ENCODE peak calls at places on chromosomes 16 and 17, in four cellular contexts. One of them, this sample, is unnamed.

GRCh38 chr16:29898786-29899515 is 399 bp downstream of the SEZ6L2 start:
- DNase-seq in left ventricle myocardium inferior: no peak
- DNase-seq in thoracic aorta: no peak
- DNase-seq in mammary epithelial cell: no peak
- DNase-seq in this sample: no peak

GRCh38 chr16:17222756-17223411 is 247.9 kb downstream of the XYLT1 start:
- DNase-seq in left ventricle myocardium inferior: no peak
- DNase-seq in thoracic aorta: no peak
- DNase-seq in mammary epithelial cell: no peak
- DNase-seq in this sample: no peak

GRCh38 chr16:85209526-85210121 is 97.4 kb upstream of the CIBAR2 start:
- DNase-seq in left ventricle myocardium inferior: peak
- DNase-seq in thoracic aorta: no peak
- DNase-seq in mammary epithelial cell: no peak
- DNase-seq in this sample: no peak

GRCh38 chr17:65918921-65919546 is 272.9 kb downstream of the CEP112 start:
- DNase-seq in mammary epithelial cell: no peak
- DNase-seq in left ventricle myocardium inferior: no peak
- DNase-seq in thoracic aorta: no peak
- DNase-seq in this sample: no peak

GRCh38 chr17:7041607-7042506 is 2.0 kb downstream of the SLC16A11 start:
- DNase-seq in left ventricle myocardium inferior: no peak
- DNase-seq in thoracic aorta: no peak
- DNase-seq in mammary epithelial cell: no peak
- DNase-seq in this sample: no peak

GRCh38 chr16:75198135-75198600 is 8.8 kb downstream of the CTRB2 start:
- DNase-seq in left ventricle myocardium inferior: no peak
- DNase-seq in thoracic aorta: no peak
- DNase-seq in mammary epithelial cell: no peak
- DNase-seq in this sample: peak

GRCh38 chr16:89721644-89722391 is 481 bp downstream of the ZNF276 start:
- DNase-seq in left ventricle myocardium inferior: peak
- DNase-seq in mammary epithelial cell: peak
- DNase-seq in thoracic aorta: no peak
- DNase-seq in this sample: no peak

GRCh38 chr17:39671651-39672521 is 3.6 kb downstream of the PNMT start:
- DNase-seq in mammary epithelial cell: peak
- DNase-seq in thoracic aorta: no peak
- DNase-seq in left ventricle myocardium inferior: peak
- DNase-seq in this sample: no peak

GRCh38 chr17:12348476-12348875 is 317.2 kb upstream of the MYOCD start:
- DNase-seq in thoracic aorta: no peak
- DNase-seq in left ventricle myocardium inferior: no peak
- DNase-seq in mammary epithelial cell: no peak
- DNase-seq in this sample: no peak

GRCh38 chr16:77376358-77376757 is 58.5 kb downstream of the ADAMTS18 start:
- DNase-seq in left ventricle myocardium inferior: no peak
- DNase-seq in thoracic aorta: no peak
- DNase-seq in mammary epithelial cell: no peak
- DNase-seq in this sample: no peak

GRCh38 chr17:19298561-19299213 is 61.5 kb downstream of the EPN2 start:
- DNase-seq in mammary epithelial cell: no peak
- DNase-seq in thoracic aorta: no peak
- DNase-seq in left ventricle myocardium inferior: no peak
- DNase-seq in this sample: no peak
- H3K27ac ChIP-seq in mammary epithelial cell: no peak
- H3K27ac ChIP-seq in thoracic aorta: no peak
- H3K27ac ChIP-seq in left ventricle myocardium inferior: peak
- H3K27ac ChIP-seq in this sample: no peak

DNA sequence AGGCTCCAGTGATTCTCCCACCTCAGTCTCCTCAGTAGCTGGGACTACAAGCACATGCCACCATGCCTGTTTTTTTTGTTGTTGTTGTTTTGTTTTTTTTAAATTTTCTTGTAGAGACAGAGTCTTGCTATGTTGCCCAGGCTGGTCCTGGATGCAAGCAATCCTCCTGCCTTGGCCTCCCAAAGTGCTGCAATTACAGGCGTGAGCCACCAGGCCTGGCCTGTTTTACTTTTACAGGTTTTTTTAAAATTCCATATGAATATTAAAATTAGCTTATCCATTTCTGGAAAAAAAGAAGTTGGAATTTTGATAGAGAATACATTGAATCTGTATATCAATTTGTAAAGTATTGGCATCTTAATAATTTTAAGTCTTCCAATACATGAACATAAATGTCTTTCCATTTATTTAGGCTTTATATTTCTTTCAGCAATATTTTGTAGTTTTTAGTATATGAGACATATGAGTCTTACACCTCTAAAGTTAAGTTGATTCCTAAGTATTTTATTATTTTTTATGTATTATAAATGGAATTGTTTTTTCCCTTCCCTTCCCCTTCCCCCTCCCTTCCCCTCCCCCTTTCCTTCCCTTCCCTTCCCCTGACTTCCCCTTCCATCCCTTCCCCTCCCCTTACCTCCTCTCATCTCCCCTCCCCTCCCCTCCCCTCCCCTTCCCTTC is 323.5 kb upstream of the SALL1 start:
- DNase-seq in left ventricle myocardium inferior: no peak
- DNase-seq in mammary epithelial cell: no peak
- DNase-seq in thoracic aorta: no peak
- DNase-seq in this sample: no peak
- TF ChIP-seq CTCF in left ventricle myocardium inferior: no peak
- TF ChIP-seq CTCF in mammary epithelial cell: no peak
- TF ChIP-seq CTCF in thoracic aorta: no peak
- TF ChIP-seq CTCF in this sample: no peak

GRCh38 chr17:56661906-56662305 is 68.4 kb downstream of the NOG start:
- DNase-seq in left ventricle myocardium inferior: no peak
- DNase-seq in thoracic aorta: no peak
- DNase-seq in mammary epithelial cell: no peak
- DNase-seq in this sample: no peak
- H3K27ac ChIP-seq in left ventricle myocardium inferior: no peak
- H3K27ac ChIP-seq in thoracic aorta: no peak
- H3K27ac ChIP-seq in mammary epithelial cell: no peak
- H3K27ac ChIP-seq in this sample: no peak

DNA sequence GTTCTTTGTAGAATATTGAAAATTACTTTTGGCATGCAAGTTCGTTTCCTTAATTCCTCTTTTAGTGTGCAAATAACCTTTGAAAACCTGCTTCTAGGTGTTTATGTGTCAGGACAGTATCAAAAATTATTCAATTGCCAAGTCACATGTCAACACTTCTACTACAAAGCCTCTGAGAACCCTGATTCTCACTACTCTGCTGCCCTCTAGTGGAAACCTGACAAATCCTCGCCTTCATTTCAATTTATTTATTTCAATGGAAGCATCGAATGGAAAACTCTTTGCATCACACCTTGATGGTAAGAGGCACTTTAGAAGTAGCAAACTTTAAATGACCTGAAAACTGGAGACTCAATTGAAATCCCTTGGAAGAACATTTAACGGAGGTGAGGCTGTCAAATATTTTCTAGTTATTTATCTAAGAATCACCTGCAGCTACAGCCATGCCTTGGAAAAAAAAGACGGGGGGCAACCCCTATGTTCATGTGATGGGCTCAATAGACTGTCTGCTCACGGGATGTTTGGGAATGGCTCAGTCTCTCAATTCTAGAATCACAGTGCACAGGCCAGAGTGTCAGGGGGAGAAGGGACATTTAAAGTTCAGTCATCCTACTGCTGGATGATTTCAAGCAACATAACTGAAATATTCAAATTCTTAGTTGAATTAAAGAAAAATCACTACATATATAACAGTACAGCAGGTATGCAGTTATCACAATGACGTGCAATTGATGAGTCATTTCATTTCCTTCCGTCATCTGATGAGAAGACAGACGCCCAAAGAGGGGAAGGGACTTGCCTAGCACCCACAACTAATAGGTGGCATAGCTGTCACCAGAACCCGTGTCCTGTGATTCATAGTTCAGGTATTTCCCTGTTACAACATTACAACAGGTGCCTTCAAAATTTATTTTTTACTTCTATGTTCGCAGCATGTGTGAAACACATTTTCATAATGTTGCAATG is 563.9 kb downstream of the TOX3 start:
- DNase-seq in mammary epithelial cell: peak
- DNase-seq in thoracic aorta: no peak
- DNase-seq in left ventricle myocardium inferior: no peak
- DNase-seq in this sample: peak
- TF ChIP-seq CTCF in mammary epithelial cell: peak
- TF ChIP-seq CTCF in thoracic aorta: peak
- TF ChIP-seq CTCF in left ventricle myocardium inferior: peak
- TF ChIP-seq CTCF in this sample: peak

GRCh38 chr16:346587-346986 is 5.9 kb downstream of the AXIN1 start:
- DNase-seq in mammary epithelial cell: peak
- DNase-seq in left ventricle myocardium inferior: no peak
- DNase-seq in thoracic aorta: no peak
- DNase-seq in this sample: no peak
- H3K27ac ChIP-seq in mammary epithelial cell: no peak
- H3K27ac ChIP-seq in left ventricle myocardium inferior: no peak
- H3K27ac ChIP-seq in thoracic aorta: no peak
- H3K27ac ChIP-seq in this sample: no peak

GRCh38 chr16:11300560-11300892 is 19.4 kb upstream of the PRM1 start:
- DNase-seq in left ventricle myocardium inferior: no peak
- DNase-seq in mammary epithelial cell: no peak
- DNase-seq in thoracic aorta: no peak
- DNase-seq in this sample: no peak
- TF ChIP-seq CTCF in left ventricle myocardium inferior: no peak
- TF ChIP-seq CTCF in mammary epithelial cell: no peak
- TF ChIP-seq CTCF in thoracic aorta: no peak
- TF ChIP-seq CTCF in this sample: no peak

DNA sequence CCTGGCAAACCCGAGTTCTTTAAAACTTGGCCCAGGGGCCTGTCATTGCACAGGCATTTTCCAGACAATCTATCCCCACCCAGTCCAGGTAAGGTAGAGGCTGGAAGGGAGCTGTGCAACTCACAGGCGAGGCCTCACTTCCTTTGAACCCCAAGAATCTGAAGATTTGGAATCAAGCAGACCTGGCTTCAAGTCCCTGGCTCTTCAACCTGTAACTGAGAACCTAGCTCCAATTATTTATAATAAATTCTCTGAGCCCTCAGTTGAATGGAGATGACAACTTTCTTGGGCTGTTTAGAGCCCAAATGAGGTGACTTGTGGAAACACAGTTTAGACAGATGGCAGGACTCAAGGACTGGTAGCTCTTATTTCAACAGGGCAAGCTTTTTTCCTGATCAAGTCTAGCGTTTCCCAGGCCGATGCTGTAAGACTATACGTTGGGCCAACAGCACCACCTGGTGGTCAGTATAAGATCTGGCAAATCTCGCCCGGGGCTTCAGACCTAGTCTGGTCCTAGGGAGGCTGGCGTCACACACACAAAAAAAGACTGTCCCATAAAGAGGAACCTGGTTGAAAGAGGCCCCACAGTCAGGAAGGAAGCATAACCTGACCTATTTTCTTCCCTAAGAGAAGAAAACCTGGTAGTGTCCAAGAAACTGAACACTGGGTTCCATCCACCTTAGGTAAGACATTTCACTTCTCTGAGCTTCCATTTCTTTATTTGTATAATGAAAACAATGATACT is 117.9 kb downstream of the C17orf67 start:
- DNase-seq in thoracic aorta: peak
- DNase-seq in mammary epithelial cell: peak
- DNase-seq in left ventricle myocardium inferior: peak
- DNase-seq in this sample: peak
- H3K27ac ChIP-seq in thoracic aorta: no peak
- H3K27ac ChIP-seq in mammary epithelial cell: no peak
- H3K27ac ChIP-seq in left ventricle myocardium inferior: no peak
- H3K27ac ChIP-seq in this sample: no peak

This sample was measured in AG04450.